ENCODE peak calls at places on chromosomes 7 and 10, in six cellular contexts. E is PC-3, P is BJ, D is progenitor cell of endocrine pancreas, K is H9, C is HFFc6. I is an unnamed sample.
A peak's percentile ranks its signal among the peaks of the same experiment; 100 is the strongest.

GRCh38 chr10:132411561-132412253 is 14.7 kb downstream of the PWWP2B start:
- DNase-seq in E (no peak), P (no peak), D (no peak), K (no peak), C (no peak), I (no peak)

GRCh38 chr10:89466599-89467035 is 52.2 kb downstream of the IFIT5 start:
- DNase-seq in E (peak; percentile 93), P (no peak), D (no peak), K (no peak), C (peak; percentile 33), I (no peak)

GRCh38 chr7:106421181-106421762 is 136.5 kb upstream of the NAMPT start:
- DNase-seq in E (no peak), P (peak; percentile 75), D (no peak), K (no peak), C (peak; percentile 88), I (no peak)

GRCh38 chr10:58158806-58159205 is 108.9 kb downstream of the IPMK start:
- DNase-seq in E (no peak), P (no peak), D (no peak), K (no peak), C (no peak), I (no peak)

GRCh38 chr7:97845622-97846203 is 26.5 kb downstream of the ASNS start:
- DNase-seq in E (peak; percentile 58), P (no peak), D (no peak), K (no peak), C (peak; percentile 24), I (peak; percentile 9)

GRCh38 chr10:123748711-123749110 is 82.6 kb downstream of the GPR26 start:
- DNase-seq in E (no peak), P (no peak), D (no peak), K (no peak), C (no peak), I (no peak)

GRCh38 chr7:140618291-140618690 is 22.3 kb downstream of the DENND2A start:
- DNase-seq in E (no peak), P (no peak), D (no peak), K (no peak), C (no peak), I (no peak)

GRCh38 chr7:155806096-155806871 is 6.0 kb downstream of the SHH start:
- DNase-seq in E (no peak), P (no peak), D (no peak), K (peak; percentile 59), C (no peak), I (no peak)

GRCh38 chr7:151756076-151756731 is 120.7 kb downstream of the PRKAG2 start:
- DNase-seq in E (peak; percentile 48), P (no peak), D (no peak), K (no peak), C (peak; percentile 55), I (no peak)

GRCh38 chr7:120163449-120163848 is 109.5 kb upstream of the KCND2 start:
- DNase-seq in E (no peak), P (no peak), D (no peak), K (no peak), C (no peak), I (no peak)

GRCh38 chr7:40221836-40222235 is 87.0 kb downstream of the SUGCT start:
- DNase-seq in E (peak; percentile 62), P (peak; percentile 89), D (no peak), K (no peak), C (peak; percentile 88), I (no peak)

GRCh38 chr10:52617346-52617745 is 155.2 kb downstream of the MBL2 start:
- DNase-seq in E (peak; percentile 89), P (no peak), D (no peak), K (no peak), C (no peak), I (no peak)

GRCh38 chr10:130802301-130802700 is 509.2 kb downstream of the TCERG1L start:
- DNase-seq in E (no peak), P (no peak), D (no peak), K (no peak), C (no peak), I (no peak)

GRCh38 chr10:4693967-4694366 is 132.0 kb upstream of the AKR1E2 start:
- DNase-seq in E (no peak), P (no peak), D (no peak), K (no peak), C (no peak), I (no peak)

GRCh38 chr10:133337079-133337725 is 506 bp upstream of the CALY start:
- DNase-seq in E (no peak), P (no peak), D (no peak), K (no peak), C (no peak), I (no peak)

GRCh38 chr7:74606101-74606908 is 51.2 kb upstream of the GTF2I start:
- DNase-seq in E (peak; percentile 60), P (no peak), D (no peak), K (peak; percentile 58), C (no peak), I (no peak)

GRCh38 chr7:135923700-135924261 is 53.4 kb downstream of the MTPN start:
- DNase-seq in E (peak; percentile 85), P (peak; percentile 70), D (no peak), K (no peak), C (peak; percentile 98), I (no peak)

GRCh38 chr7:20513341-20513740 is 102.1 kb upstream of the ABCB5 start:
- DNase-seq in E (no peak), P (no peak), D (no peak), K (no peak), C (no peak), I (no peak)

GRCh38 chr10:8874268-8874667 is 819.8 kb downstream of the GATA3 start:
- DNase-seq in E (no peak), P (no peak), D (no peak), K (no peak), C (no peak), I (no peak)

GRCh38 chr10:8874972-8875371 is 820.5 kb downstream of the GATA3 start:
- DNase-seq in E (peak; percentile 10), P (no peak), D (no peak), K (no peak), C (no peak), I (no peak)

GRCh38 chr10:8876171-8876570 is 821.7 kb downstream of the GATA3 start:
- DNase-seq in E (no peak), P (no peak), D (no peak), K (no peak), C (no peak), I (no peak)

DNA sequence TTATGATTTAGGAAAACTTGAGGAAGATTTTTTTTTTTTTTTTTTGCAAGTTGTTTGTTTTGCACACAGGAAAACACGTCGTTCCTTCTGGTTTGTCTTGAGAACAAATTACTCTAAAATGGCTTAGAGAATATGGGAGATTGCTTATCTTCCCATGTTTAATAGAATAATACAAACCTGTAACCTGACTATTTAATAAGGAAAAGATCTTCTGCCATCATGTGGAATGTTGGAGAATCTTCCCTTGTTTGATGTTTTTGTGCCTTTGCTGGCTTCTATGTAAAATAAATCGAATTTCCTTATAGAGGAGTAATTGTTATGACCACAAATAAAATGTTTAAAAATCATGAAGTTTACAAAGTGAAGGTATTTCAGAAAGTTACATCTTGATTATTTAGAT is 818.8 kb downstream of the GATA3 start:
- DNase-seq in E (peak; percentile 39), P (no peak), D (no peak), K (no peak), C (no peak), I (no peak)
- TF ChIP-seq CTCF in E (peak; percentile 44), P (no peak), D (no peak), K (peak; percentile 35), C (no peak), I (peak; percentile 56)

DNA sequence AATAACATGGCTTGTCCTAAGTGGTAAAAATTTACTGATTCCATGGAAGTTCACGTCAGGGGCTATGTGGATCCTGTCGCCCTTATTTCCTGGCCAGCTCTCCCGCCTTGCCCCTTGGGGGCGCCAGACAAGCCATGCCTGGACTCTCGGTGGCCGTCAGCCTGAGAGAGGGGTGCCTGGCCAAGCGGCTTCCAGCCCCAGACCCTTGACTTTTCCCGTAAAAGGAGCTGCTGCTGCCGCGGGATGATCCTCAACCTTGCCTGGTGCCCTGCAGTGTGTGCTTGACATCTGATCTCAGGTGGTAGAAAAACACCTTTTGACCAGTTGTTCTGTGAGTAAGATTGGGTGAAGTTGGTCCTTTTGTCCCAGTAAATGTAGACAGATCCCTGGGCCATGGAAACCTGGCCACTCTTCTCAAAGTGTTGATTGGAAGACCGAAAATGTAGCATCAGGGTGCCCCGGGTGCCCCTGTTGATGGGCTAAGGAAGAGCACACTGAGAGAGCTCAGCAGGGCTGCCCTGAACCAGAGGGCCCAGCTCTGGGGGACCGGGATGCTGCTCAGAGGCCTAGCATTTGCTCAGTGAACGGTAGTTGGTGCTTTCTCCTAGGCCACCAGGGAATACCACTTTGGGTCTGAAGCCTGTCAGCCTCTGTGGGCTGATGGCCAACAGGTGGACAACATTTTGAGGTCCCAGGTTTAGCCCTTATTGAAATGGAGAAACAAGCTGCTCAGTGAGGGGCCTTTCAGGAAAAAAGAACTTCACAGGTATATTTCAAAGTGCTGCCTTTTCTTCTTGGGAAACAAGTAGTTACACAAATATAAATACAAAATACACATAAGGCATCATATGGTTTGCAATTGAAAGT is 162.5 kb downstream of the LRMDA start:
- DNase-seq in E (no peak), P (no peak), D (peak; percentile 24), K (peak; percentile 75), C (no peak), I (no peak)
- TF ChIP-seq CTCF in E (peak; percentile 89), P (no peak), D (peak; percentile 62), K (peak; percentile 78), C (no peak), I (peak; percentile 40)

DNA sequence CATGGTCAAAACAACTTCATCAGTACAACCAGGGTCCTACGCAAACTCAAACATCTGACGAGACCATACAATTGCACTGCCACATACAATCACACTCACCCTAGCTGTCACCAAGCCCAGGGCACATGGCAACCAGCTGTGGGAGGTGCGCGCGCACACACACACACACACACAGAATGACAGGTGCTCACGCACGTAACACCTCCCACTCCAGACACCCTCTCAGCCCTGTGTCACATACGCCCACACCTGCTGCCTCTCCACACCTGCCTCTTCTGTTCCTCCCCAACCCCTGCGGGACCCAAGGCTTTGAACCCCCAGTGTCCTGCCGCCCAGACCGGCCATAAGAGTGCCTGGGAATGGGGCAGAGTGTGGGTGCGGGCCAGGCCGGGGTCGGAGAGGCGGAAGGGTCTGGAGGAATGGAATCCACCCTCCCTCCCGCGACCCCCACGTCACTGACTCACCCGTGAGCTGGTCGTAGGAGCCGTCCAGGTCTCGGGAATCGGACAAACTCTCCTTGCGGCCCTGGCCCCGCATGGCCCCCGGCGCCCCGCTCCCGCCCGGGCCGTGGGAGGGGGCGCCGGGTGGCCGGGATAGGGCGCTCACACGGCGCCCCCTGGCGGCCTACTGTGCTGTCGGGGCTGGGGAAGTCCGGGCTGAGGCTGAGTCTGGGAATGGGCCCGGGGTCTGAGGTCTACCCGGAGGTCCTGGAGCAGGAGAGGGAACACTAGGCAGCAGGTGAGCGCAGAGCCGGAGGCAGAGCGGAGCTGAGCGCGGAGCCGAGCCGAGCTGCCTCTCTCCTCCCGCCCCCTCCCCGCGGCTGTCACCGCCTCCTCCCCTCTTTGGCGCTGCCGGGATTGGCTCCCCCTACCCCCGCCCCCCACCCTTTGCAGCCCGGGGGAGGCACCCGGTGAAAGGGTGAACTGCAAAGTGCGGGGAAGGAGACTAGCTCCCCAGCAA is at the start of gene KCNIP2:
- DNase-seq in E (no peak), P (no peak), D (peak; percentile 41), K (peak; percentile 90), C (no peak), I (peak; percentile 41)
- TF ChIP-seq CTCF in E (peak; percentile 26), P (peak; percentile 41), D (peak; percentile 71), K (peak; percentile 96), C (peak; percentile 81), I (peak; percentile 71)

DNA sequence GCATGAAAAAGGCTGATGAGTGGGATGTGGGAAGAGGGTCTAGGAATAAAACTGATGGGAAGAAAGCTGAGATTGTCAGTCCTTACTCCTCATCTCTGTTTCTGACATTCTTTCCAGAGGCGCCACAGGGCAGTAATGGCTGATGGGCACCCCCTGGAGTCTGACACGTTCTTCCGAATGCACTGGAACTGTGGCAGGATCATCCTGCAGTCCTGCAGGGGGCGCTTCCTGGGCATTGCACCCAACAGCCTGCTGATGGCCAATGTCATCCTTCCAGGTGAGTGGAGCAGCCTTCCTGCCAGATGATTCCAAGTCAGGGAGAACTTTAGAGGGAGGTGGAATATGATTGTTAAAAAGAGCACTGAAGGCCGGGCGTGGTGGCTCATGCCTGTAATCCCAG is 4.8 kb downstream of the FSCN3 start:
- DNase-seq in E (peak; percentile 19), P (no peak), D (no peak), K (peak; percentile 85), C (peak; percentile 12), I (no peak)
- TF ChIP-seq CTCF in E (peak; percentile 59), P (peak; percentile 35), D (peak; percentile 30), K (peak; percentile 89), C (peak; percentile 71), I (peak; percentile 35)